ENCODE peak calls at places on chromosomes 16 and 17, in seven cellular contexts. One of them, this sample, is unnamed.

GRCh38 chr17:6749519-6749918 is 6.3 kb upstream of the XAF1 start:
- DNase-seq in fibroblast of lung: no peak
- DNase-seq in glutamatergic neuron: no peak
- DNase-seq in GM23338: no peak
- DNase-seq in tibial artery: no peak
- DNase-seq in GM10248: no peak
- DNase-seq in cardiac muscle cell: no peak
- DNase-seq in this sample: no peak

GRCh38 chr17:78249074-78249835 is 17.8 kb downstream of the TMEM235 start:
- DNase-seq in tibial artery: no peak
- DNase-seq in GM10248: no peak
- DNase-seq in glutamatergic neuron: no peak
- DNase-seq in fibroblast of lung: no peak
- DNase-seq in GM23338: no peak
- DNase-seq in cardiac muscle cell: no peak
- DNase-seq in this sample: no peak

GRCh38 chr17:35705705-35706104 is 25.7 kb upstream of the RASL10B start:
- DNase-seq in glutamatergic neuron: no peak
- DNase-seq in fibroblast of lung: no peak
- DNase-seq in tibial artery: no peak
- DNase-seq in GM23338: no peak
- DNase-seq in GM10248: no peak
- DNase-seq in cardiac muscle cell: no peak
- DNase-seq in this sample: no peak

GRCh38 chr17:17523001-17523713 is 27.0 kb upstream of the RASD1 start:
- DNase-seq in glutamatergic neuron: peak; percentile 14
- DNase-seq in tibial artery: no peak
- DNase-seq in fibroblast of lung: no peak
- DNase-seq in GM23338: peak; percentile 25
- DNase-seq in cardiac muscle cell: no peak
- DNase-seq in GM10248: no peak
- DNase-seq in this sample: no peak

GRCh38 chr16:84552135-84552534 is 47.7 kb upstream of the MEAK7 start:
- DNase-seq in GM10248: no peak
- DNase-seq in GM23338: no peak
- DNase-seq in fibroblast of lung: no peak
- DNase-seq in cardiac muscle cell: no peak
- DNase-seq in tibial artery: no peak
- DNase-seq in glutamatergic neuron: no peak
- DNase-seq in this sample: no peak

GRCh38 chr16:22397459-22397858 is 23.0 kb upstream of the CDR2 start:
- DNase-seq in fibroblast of lung: peak; percentile 98
- DNase-seq in GM23338: no peak
- DNase-seq in glutamatergic neuron: no peak
- DNase-seq in cardiac muscle cell: no peak
- DNase-seq in GM10248: no peak
- DNase-seq in tibial artery: no peak
- DNase-seq in this sample: no peak

GRCh38 chr17:27398691-27399090 is 57.6 kb upstream of the KSR1 start:
- DNase-seq in cardiac muscle cell: no peak
- DNase-seq in GM10248: no peak
- DNase-seq in tibial artery: peak; percentile 10
- DNase-seq in fibroblast of lung: no peak
- DNase-seq in GM23338: no peak
- DNase-seq in glutamatergic neuron: no peak
- DNase-seq in this sample: no peak

GRCh38 chr17:28928061-28928460 is 23.3 kb downstream of the PHF12 start:
- DNase-seq in glutamatergic neuron: no peak
- DNase-seq in cardiac muscle cell: no peak
- DNase-seq in fibroblast of lung: peak; percentile 60
- DNase-seq in GM23338: no peak
- DNase-seq in GM10248: no peak
- DNase-seq in tibial artery: no peak
- DNase-seq in this sample: no peak

GRCh38 chr16:21161211-21161610 is 2.7 kb downstream of the LDAF1 start:
- DNase-seq in fibroblast of lung: no peak
- DNase-seq in cardiac muscle cell: no peak
- DNase-seq in tibial artery: no peak
- DNase-seq in GM23338: no peak
- DNase-seq in GM10248: no peak
- DNase-seq in glutamatergic neuron: no peak
- DNase-seq in this sample: no peak

GRCh38 chr17:5780476-5780875 is 196.2 kb upstream of the NLRP1 start:
- DNase-seq in GM23338: no peak
- DNase-seq in glutamatergic neuron: no peak
- DNase-seq in cardiac muscle cell: no peak
- DNase-seq in GM10248: no peak
- DNase-seq in fibroblast of lung: peak; percentile 89
- DNase-seq in tibial artery: no peak
- DNase-seq in this sample: no peak

GRCh38 chr17:76145231-76146052 is 4.4 kb upstream of the FOXJ1 start:
- DNase-seq in fibroblast of lung: no peak
- DNase-seq in GM23338: peak; percentile 48
- DNase-seq in GM10248: peak; percentile 67
- DNase-seq in cardiac muscle cell: peak; percentile 49
- DNase-seq in glutamatergic neuron: no peak
- DNase-seq in tibial artery: peak; percentile 55
- DNase-seq in this sample: no peak

GRCh38 chr17:50686494-50687199 is 21.1 kb downstream of the ANKRD40 start:
- DNase-seq in GM10248: no peak
- DNase-seq in tibial artery: peak; percentile 94
- DNase-seq in glutamatergic neuron: no peak
- DNase-seq in GM23338: no peak
- DNase-seq in fibroblast of lung: peak; percentile 93
- DNase-seq in cardiac muscle cell: no peak
- DNase-seq in this sample: no peak

GRCh38 chr16:1494711-1495110 is 1.6 kb downstream of the TELO2 start:
- DNase-seq in tibial artery: no peak
- DNase-seq in fibroblast of lung: no peak
- DNase-seq in glutamatergic neuron: peak; percentile 73
- DNase-seq in GM23338: no peak
- DNase-seq in cardiac muscle cell: no peak
- DNase-seq in GM10248: no peak
- DNase-seq in this sample: no peak

GRCh38 chr17:16214190-16215001 is 938 bp downstream of the NCOR1 start:
- DNase-seq in tibial artery: no peak
- DNase-seq in cardiac muscle cell: no peak
- DNase-seq in fibroblast of lung: peak; percentile 25
- DNase-seq in GM23338: no peak
- DNase-seq in glutamatergic neuron: no peak
- DNase-seq in GM10248: no peak
- DNase-seq in this sample: no peak

GRCh38 chr17:43418441-43419374 is 19.9 kb downstream of the ARL4D start:
- DNase-seq in GM23338: peak; percentile 8
- DNase-seq in cardiac muscle cell: peak; percentile 35
- DNase-seq in tibial artery: peak; percentile 86
- DNase-seq in glutamatergic neuron: peak; percentile 57
- DNase-seq in fibroblast of lung: peak; percentile 94
- DNase-seq in GM10248: no peak
- DNase-seq in this sample: no peak

GRCh38 chr16:22232277-22233049 is 26.4 kb downstream of the EEF2K start:
- DNase-seq in cardiac muscle cell: no peak
- DNase-seq in glutamatergic neuron: no peak
- DNase-seq in fibroblast of lung: peak; percentile 75
- DNase-seq in tibial artery: no peak
- DNase-seq in GM10248: no peak
- DNase-seq in GM23338: no peak
- DNase-seq in this sample: no peak

GRCh38 chr16:78227855-78228254 is 128.4 kb downstream of the WWOX start:
- DNase-seq in tibial artery: no peak
- DNase-seq in cardiac muscle cell: peak; percentile 17
- DNase-seq in GM10248: no peak
- DNase-seq in glutamatergic neuron: peak; percentile 27
- DNase-seq in fibroblast of lung: no peak
- DNase-seq in GM23338: peak; percentile 64
- DNase-seq in this sample: peak; percentile 31

GRCh38 chr16:23401142-23401541 is 51.8 kb downstream of the COG7 start:
- DNase-seq in fibroblast of lung: no peak
- DNase-seq in tibial artery: peak; percentile 23
- DNase-seq in GM23338: no peak
- DNase-seq in glutamatergic neuron: no peak
- DNase-seq in GM10248: no peak
- DNase-seq in cardiac muscle cell: no peak
- DNase-seq in this sample: no peak

GRCh38 chr16:23402100-23402499 is 50.9 kb downstream of the COG7 start:
- DNase-seq in GM23338: no peak
- DNase-seq in glutamatergic neuron: no peak
- DNase-seq in fibroblast of lung: no peak
- DNase-seq in GM10248: no peak
- DNase-seq in tibial artery: no peak
- DNase-seq in cardiac muscle cell: no peak
- DNase-seq in this sample: no peak

GRCh38 chr16:23400387-23400930 is 52.5 kb downstream of the COG7 start:
- DNase-seq in glutamatergic neuron: no peak
- DNase-seq in cardiac muscle cell: no peak
- DNase-seq in GM23338: no peak
- DNase-seq in GM10248: no peak
- DNase-seq in fibroblast of lung: no peak
- DNase-seq in tibial artery: peak; percentile 40
- DNase-seq in this sample: no peak

GRCh38 chr16:23397464-23397863 is 55.5 kb downstream of the COG7 start:
- DNase-seq in tibial artery: peak; percentile 15
- DNase-seq in GM10248: no peak
- DNase-seq in glutamatergic neuron: no peak
- DNase-seq in GM23338: no peak
- DNase-seq in fibroblast of lung: no peak
- DNase-seq in cardiac muscle cell: no peak
- DNase-seq in this sample: no peak

DNA sequence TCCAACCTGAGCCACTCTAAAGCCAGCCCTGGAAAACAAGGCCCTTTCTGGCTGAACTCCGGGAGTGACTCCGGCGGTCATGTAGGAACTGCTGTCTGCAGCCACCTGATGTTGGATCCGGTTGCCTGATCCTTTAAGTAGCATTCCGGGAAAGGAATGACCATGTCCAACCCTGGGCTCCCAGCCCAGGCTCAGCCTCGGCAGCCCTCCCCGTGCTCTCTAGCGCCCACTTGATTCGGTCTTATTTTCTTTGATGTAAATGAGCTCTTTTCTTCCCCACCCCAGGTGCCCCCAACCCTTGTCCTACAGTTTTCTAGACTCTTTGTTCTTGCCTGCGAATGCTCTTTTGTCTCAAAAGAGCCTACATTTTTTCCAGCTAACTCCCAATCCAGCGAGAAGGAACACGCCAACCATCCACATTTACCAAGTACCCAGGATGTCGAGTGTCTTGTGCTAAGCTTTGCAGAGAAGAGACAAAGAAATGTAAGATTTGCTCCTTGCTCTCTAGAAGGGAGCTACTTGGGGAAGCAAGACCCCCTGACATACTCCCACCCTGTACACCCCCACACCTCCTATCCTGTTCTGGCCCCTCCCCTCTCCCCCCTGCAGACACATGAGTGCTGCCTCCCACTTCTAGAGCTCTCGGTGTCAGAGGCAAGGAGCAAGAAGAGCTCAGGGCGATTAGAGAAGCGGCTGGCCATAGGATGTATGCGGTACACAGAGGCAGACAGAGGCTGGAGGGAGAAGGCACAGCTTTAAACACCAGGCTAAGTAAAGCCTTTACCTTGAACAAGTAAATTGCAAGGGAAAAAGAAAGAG is 53.8 kb downstream of the COG7 start:
- DNase-seq in glutamatergic neuron: no peak
- DNase-seq in GM10248: no peak
- DNase-seq in fibroblast of lung: peak; percentile 25
- DNase-seq in GM23338: peak; percentile 93
- DNase-seq in tibial artery: peak; percentile 39
- DNase-seq in cardiac muscle cell: peak; percentile 52
- DNase-seq in this sample: peak; percentile 50
- TF ChIP-seq CTCF in glutamatergic neuron: no peak
- TF ChIP-seq CTCF in GM10248: no peak
- TF ChIP-seq CTCF in fibroblast of lung: no peak
- TF ChIP-seq CTCF in GM23338: peak; percentile 44
- TF ChIP-seq CTCF in tibial artery: no peak
- TF ChIP-seq CTCF in cardiac muscle cell: no peak
- TF ChIP-seq CTCF in this sample: no peak

GRCh38 chr17:82415336-82415735 is 2.8 kb upstream of the HEXD start:
- DNase-seq in GM23338: no peak
- DNase-seq in fibroblast of lung: no peak
- DNase-seq in GM10248: no peak
- DNase-seq in glutamatergic neuron: no peak
- DNase-seq in cardiac muscle cell: no peak
- DNase-seq in tibial artery: no peak
- DNase-seq in this sample: no peak
- TF ChIP-seq CTCF in GM23338: no peak
- TF ChIP-seq CTCF in fibroblast of lung: no peak
- TF ChIP-seq CTCF in GM10248: no peak
- TF ChIP-seq CTCF in glutamatergic neuron: no peak
- TF ChIP-seq CTCF in cardiac muscle cell: no peak
- TF ChIP-seq CTCF in tibial artery: no peak
- TF ChIP-seq CTCF in this sample: no peak

GRCh38 chr16:47644166-47644565 is 183.0 kb downstream of the PHKB start:
- DNase-seq in glutamatergic neuron: no peak
- DNase-seq in fibroblast of lung: peak; percentile 91
- DNase-seq in tibial artery: no peak
- DNase-seq in cardiac muscle cell: no peak
- DNase-seq in GM23338: no peak
- DNase-seq in GM10248: no peak
- DNase-seq in this sample: no peak
- TF ChIP-seq CTCF in glutamatergic neuron: no peak
- TF ChIP-seq CTCF in fibroblast of lung: no peak
- TF ChIP-seq CTCF in tibial artery: no peak
- TF ChIP-seq CTCF in cardiac muscle cell: no peak
- TF ChIP-seq CTCF in GM23338: no peak
- TF ChIP-seq CTCF in GM10248: no peak
- TF ChIP-seq CTCF in this sample: no peak

DNA sequence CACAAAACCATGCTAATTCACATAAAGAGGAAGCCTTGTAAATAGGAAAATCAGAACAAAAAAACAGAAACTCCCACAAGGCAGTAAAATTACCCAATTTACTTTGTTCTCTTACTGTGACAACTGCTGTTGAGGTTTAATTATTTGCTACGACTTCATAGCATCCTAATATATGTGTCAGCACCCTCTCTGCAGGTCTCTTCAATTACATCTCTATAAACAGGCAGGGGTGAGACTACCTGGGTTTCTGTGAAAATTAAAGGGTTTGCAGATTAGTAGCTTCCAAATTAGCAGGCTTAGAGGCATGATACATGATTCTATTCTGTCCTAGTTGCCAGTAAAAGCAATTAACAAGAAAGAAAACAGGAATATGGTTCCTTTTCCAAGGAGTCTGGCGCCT is 2.6 kb downstream of the WDR59 start:
- DNase-seq in tibial artery: no peak
- DNase-seq in GM23338: no peak
- DNase-seq in GM10248: no peak
- DNase-seq in cardiac muscle cell: no peak
- DNase-seq in glutamatergic neuron: no peak
- DNase-seq in fibroblast of lung: no peak
- DNase-seq in this sample: no peak
- TF ChIP-seq CTCF in tibial artery: no peak
- TF ChIP-seq CTCF in GM23338: no peak
- TF ChIP-seq CTCF in GM10248: no peak
- TF ChIP-seq CTCF in cardiac muscle cell: no peak
- TF ChIP-seq CTCF in glutamatergic neuron: no peak
- TF ChIP-seq CTCF in fibroblast of lung: no peak
- TF ChIP-seq CTCF in this sample: no peak